ENCODE peak calls at places on chromosomes 11 and 22, in eight cellular contexts. One of them, this sample, is unnamed.

GRCh38 chr22:36323182-36323854 is 64.4 kb downstream of the MYH9 start:
- DNase-seq in fibroblast of lung: peak; percentile 93
- DNase-seq in BJ: no peak
- DNase-seq in bronchial epithelial cell: no peak
- DNase-seq in fibroblast of mammary gland: peak; percentile 74
- DNase-seq in suprapubic skin: no peak
- DNase-seq in prostate gland: peak; percentile 88
- DNase-seq in OCI-LY7: no peak
- DNase-seq in this sample: peak; percentile 80

GRCh38 chr22:45284705-45285305 is at the start of gene UPK3A:
- DNase-seq in fibroblast of lung: no peak
- DNase-seq in BJ: no peak
- DNase-seq in bronchial epithelial cell: no peak
- DNase-seq in fibroblast of mammary gland: no peak
- DNase-seq in suprapubic skin: no peak
- DNase-seq in prostate gland: peak; percentile 81
- DNase-seq in OCI-LY7: no peak
- DNase-seq in this sample: no peak

GRCh38 chr11:120404495-120404894 is 68.3 kb downstream of the ARHGEF12 start:
- DNase-seq in fibroblast of lung: no peak
- DNase-seq in BJ: no peak
- DNase-seq in bronchial epithelial cell: no peak
- DNase-seq in fibroblast of mammary gland: no peak
- DNase-seq in suprapubic skin: no peak
- DNase-seq in prostate gland: no peak
- DNase-seq in OCI-LY7: no peak
- DNase-seq in this sample: no peak

GRCh38 chr11:85699957-85700741 is 14.2 kb upstream of the CCDC89 start:
- DNase-seq in fibroblast of lung: no peak
- DNase-seq in BJ: no peak
- DNase-seq in bronchial epithelial cell: no peak
- DNase-seq in fibroblast of mammary gland: no peak
- DNase-seq in suprapubic skin: no peak
- DNase-seq in prostate gland: no peak
- DNase-seq in OCI-LY7: no peak
- DNase-seq in this sample: no peak

GRCh38 chr22:26168934-26169311 is 339 bp upstream of the SEZ6L start:
- DNase-seq in fibroblast of lung: no peak
- DNase-seq in BJ: no peak
- DNase-seq in bronchial epithelial cell: no peak
- DNase-seq in fibroblast of mammary gland: no peak
- DNase-seq in suprapubic skin: no peak
- DNase-seq in prostate gland: no peak
- DNase-seq in OCI-LY7: no peak
- DNase-seq in this sample: no peak

GRCh38 chr11:106828976-106829375 is 189.3 kb downstream of the GUCY1A2 start:
- DNase-seq in fibroblast of lung: no peak
- DNase-seq in BJ: no peak
- DNase-seq in bronchial epithelial cell: peak; percentile 20
- DNase-seq in fibroblast of mammary gland: no peak
- DNase-seq in suprapubic skin: no peak
- DNase-seq in prostate gland: no peak
- DNase-seq in OCI-LY7: no peak
- DNase-seq in this sample: no peak

GRCh38 chr22:39972656-39973055 is 12.5 kb downstream of the TMA7B start:
- DNase-seq in fibroblast of lung: no peak
- DNase-seq in BJ: no peak
- DNase-seq in bronchial epithelial cell: no peak
- DNase-seq in fibroblast of mammary gland: no peak
- DNase-seq in suprapubic skin: no peak
- DNase-seq in prostate gland: no peak
- DNase-seq in OCI-LY7: no peak
- DNase-seq in this sample: no peak

GRCh38 chr22:22446527-22446926 is 62.0 kb downstream of the ZNF280B start:
- DNase-seq in fibroblast of lung: peak; percentile 10
- DNase-seq in BJ: no peak
- DNase-seq in bronchial epithelial cell: no peak
- DNase-seq in fibroblast of mammary gland: peak; percentile 36
- DNase-seq in suprapubic skin: no peak
- DNase-seq in prostate gland: no peak
- DNase-seq in OCI-LY7: no peak
- DNase-seq in this sample: no peak

GRCh38 chr22:50581031-50581949 is 1.4 kb downstream of the CHKB start:
- DNase-seq in fibroblast of lung: no peak
- DNase-seq in BJ: no peak
- DNase-seq in bronchial epithelial cell: no peak
- DNase-seq in fibroblast of mammary gland: no peak
- DNase-seq in suprapubic skin: peak; percentile 58
- DNase-seq in prostate gland: no peak
- DNase-seq in OCI-LY7: no peak
- DNase-seq in this sample: no peak

GRCh38 chr11:114774599-114775365 is 96.5 kb downstream of the NXPE2 start:
- DNase-seq in fibroblast of lung: peak; percentile 38
- DNase-seq in BJ: no peak
- DNase-seq in bronchial epithelial cell: peak; percentile 12
- DNase-seq in fibroblast of mammary gland: no peak
- DNase-seq in suprapubic skin: no peak
- DNase-seq in prostate gland: peak; percentile 20
- DNase-seq in OCI-LY7: peak; percentile 40
- DNase-seq in this sample: peak; percentile 26

GRCh38 chr22:19800306-19800705 is 39.7 kb downstream of the TBX1 start:
- DNase-seq in fibroblast of lung: no peak
- DNase-seq in BJ: no peak
- DNase-seq in bronchial epithelial cell: no peak
- DNase-seq in fibroblast of mammary gland: no peak
- DNase-seq in suprapubic skin: no peak
- DNase-seq in prostate gland: no peak
- DNase-seq in OCI-LY7: no peak
- DNase-seq in this sample: no peak

GRCh38 chr22:50157976-50158375 is 12.6 kb upstream of the PANX2 start:
- DNase-seq in fibroblast of lung: no peak
- DNase-seq in BJ: no peak
- DNase-seq in bronchial epithelial cell: peak; percentile 71
- DNase-seq in fibroblast of mammary gland: no peak
- DNase-seq in suprapubic skin: peak; percentile 70
- DNase-seq in prostate gland: peak; percentile 89
- DNase-seq in OCI-LY7: no peak
- DNase-seq in this sample: no peak

GRCh38 chr11:119343726-119344125 is 2.8 kb downstream of the MFRP start:
- DNase-seq in fibroblast of lung: no peak
- DNase-seq in BJ: no peak
- DNase-seq in bronchial epithelial cell: no peak
- DNase-seq in fibroblast of mammary gland: no peak
- DNase-seq in suprapubic skin: no peak
- DNase-seq in prostate gland: no peak
- DNase-seq in OCI-LY7: no peak
- DNase-seq in this sample: no peak

DNA sequence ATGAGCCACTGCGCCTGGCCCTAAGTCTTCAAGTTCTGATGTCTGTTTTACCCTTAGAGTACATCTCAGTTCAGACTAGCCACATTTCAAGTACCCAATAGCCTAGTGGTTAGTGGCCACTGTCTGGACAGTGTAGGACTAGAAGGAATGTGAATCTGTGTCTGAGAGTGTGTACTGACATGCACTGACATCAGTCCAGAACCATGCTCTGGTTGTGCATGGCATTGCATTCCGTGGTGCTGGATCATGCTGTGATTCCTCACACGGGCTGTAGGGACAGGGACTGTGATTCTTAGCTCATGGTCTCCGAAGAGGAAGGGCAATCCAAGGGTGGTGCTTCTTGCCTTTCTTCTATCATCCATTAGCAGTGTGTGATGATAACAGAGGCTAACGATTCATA is 41.1 kb downstream of the AMOTL1 start:
- DNase-seq in fibroblast of lung: no peak
- DNase-seq in BJ: no peak
- DNase-seq in bronchial epithelial cell: no peak
- DNase-seq in fibroblast of mammary gland: no peak
- DNase-seq in suprapubic skin: no peak
- DNase-seq in prostate gland: no peak
- DNase-seq in OCI-LY7: no peak
- DNase-seq in this sample: peak; percentile 68
- H3K4me3 ChIP-seq in fibroblast of lung: no peak overlapping the region
- H3K4me3 ChIP-seq in BJ: no peak overlapping the region
- H3K4me3 ChIP-seq in bronchial epithelial cell: no peak overlapping the region
- H3K4me3 ChIP-seq in fibroblast of mammary gland: no peak overlapping the region
- H3K4me3 ChIP-seq in suprapubic skin: no peak overlapping the region
- H3K4me3 ChIP-seq in prostate gland: no peak overlapping the region
- H3K4me3 ChIP-seq in OCI-LY7: no peak overlapping the region
- H3K4me3 ChIP-seq in this sample: no peak overlapping the region

DNA sequence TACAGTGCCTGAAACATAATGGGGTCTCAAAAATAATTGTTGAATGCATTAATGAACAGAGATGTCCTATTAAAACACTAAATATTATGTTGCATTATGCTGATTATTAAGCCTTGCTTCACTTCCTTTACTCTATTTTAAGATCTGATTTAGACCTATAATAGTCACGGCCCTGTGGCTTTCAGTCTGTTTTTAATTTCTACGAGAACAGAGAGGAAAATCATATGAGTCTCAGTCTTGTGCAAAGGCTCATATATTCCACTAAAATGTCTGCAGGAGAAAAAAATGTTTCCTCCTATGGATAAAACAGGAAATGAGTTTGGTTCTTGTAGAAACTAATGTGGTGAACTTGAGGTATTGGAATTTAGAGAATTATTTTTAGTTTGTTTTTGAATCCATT is 139.3 kb upstream of the DDI1 start:
- DNase-seq in fibroblast of lung: no peak
- DNase-seq in BJ: no peak
- DNase-seq in bronchial epithelial cell: no peak
- DNase-seq in fibroblast of mammary gland: no peak
- DNase-seq in suprapubic skin: no peak
- DNase-seq in prostate gland: no peak
- DNase-seq in OCI-LY7: no peak
- DNase-seq in this sample: peak; percentile 55
- TF ChIP-seq CTCF in fibroblast of lung: no peak
- TF ChIP-seq CTCF in BJ: no peak
- TF ChIP-seq CTCF in bronchial epithelial cell: no peak
- TF ChIP-seq CTCF in fibroblast of mammary gland: no peak
- TF ChIP-seq CTCF in suprapubic skin: no peak
- TF ChIP-seq CTCF in prostate gland: no peak
- TF ChIP-seq CTCF in OCI-LY7: no peak
- TF ChIP-seq CTCF in this sample: no peak

GRCh38 chr22:38327396-38327795 is 10.2 kb upstream of the CSNK1E start:
- DNase-seq in fibroblast of lung: no peak
- DNase-seq in BJ: no peak
- DNase-seq in bronchial epithelial cell: no peak
- DNase-seq in fibroblast of mammary gland: no peak
- DNase-seq in suprapubic skin: no peak
- DNase-seq in prostate gland: no peak
- DNase-seq in OCI-LY7: no peak
- DNase-seq in this sample: no peak
- H3K4me3 ChIP-seq in fibroblast of lung: no peak overlapping the region
- H3K4me3 ChIP-seq in BJ: no peak overlapping the region
- H3K4me3 ChIP-seq in bronchial epithelial cell: peak overlapping the region; percentile 21
- H3K4me3 ChIP-seq in fibroblast of mammary gland: no peak overlapping the region
- H3K4me3 ChIP-seq in suprapubic skin: no peak overlapping the region
- H3K4me3 ChIP-seq in prostate gland: no peak overlapping the region
- H3K4me3 ChIP-seq in OCI-LY7: no peak overlapping the region
- H3K4me3 ChIP-seq in this sample: no peak overlapping the region

GRCh38 chr22:17201285-17201945 is 17.8 kb downstream of the ADA2 start:
- DNase-seq in fibroblast of lung: peak; percentile 47
- DNase-seq in BJ: no peak
- DNase-seq in bronchial epithelial cell: no peak
- DNase-seq in fibroblast of mammary gland: peak; percentile 53
- DNase-seq in suprapubic skin: no peak
- DNase-seq in prostate gland: no peak
- DNase-seq in OCI-LY7: no peak
- DNase-seq in this sample: peak; percentile 29
- TF ChIP-seq CTCF in fibroblast of lung: peak; percentile 41
- TF ChIP-seq CTCF in BJ: no peak
- TF ChIP-seq CTCF in bronchial epithelial cell: no peak
- TF ChIP-seq CTCF in fibroblast of mammary gland: peak; percentile 27
- TF ChIP-seq CTCF in suprapubic skin: no peak
- TF ChIP-seq CTCF in prostate gland: no peak
- TF ChIP-seq CTCF in OCI-LY7: peak; percentile 30
- TF ChIP-seq CTCF in this sample: peak; percentile 37